ENCODE peak calls at places on chromosome 9, in eight cellular contexts. One of them, this sample, is unnamed. For H3K4me1, the result is how much of the 10 kb centered on the place peaks cover.

GRCh38 chr9:2363138-2363745 is 258.3 kb upstream of the VLDLR start:
- DNase-seq in psoas muscle: no peak
- DNase-seq in uterus: no peak
- DNase-seq in ascending aorta: no peak
- DNase-seq in HCT116: no peak
- DNase-seq in thyroid gland: no peak
- DNase-seq in effector memory CD4-positive, alpha-beta T cell: no peak
- DNase-seq in adrenal gland: no peak
- DNase-seq in this sample: no peak

GRCh38 chr9:81408951-81409350 is 280.4 kb downstream of the TLE1 start:
- DNase-seq in thyroid gland: no peak
- DNase-seq in psoas muscle: no peak
- DNase-seq in ascending aorta: no peak
- DNase-seq in uterus: no peak
- DNase-seq in HCT116: no peak
- DNase-seq in effector memory CD4-positive, alpha-beta T cell: no peak
- DNase-seq in adrenal gland: no peak
- DNase-seq in this sample: no peak

GRCh38 chr9:98087420-98088354 is 31.2 kb downstream of the NANS start:
- DNase-seq in effector memory CD4-positive, alpha-beta T cell: no peak
- DNase-seq in psoas muscle: peak
- DNase-seq in HCT116: no peak
- DNase-seq in uterus: no peak
- DNase-seq in thyroid gland: peak
- DNase-seq in ascending aorta: no peak
- DNase-seq in adrenal gland: no peak
- DNase-seq in this sample: no peak

GRCh38 chr9:127244609-127245601 is 19.7 kb upstream of the GARNL3 start:
- DNase-seq in psoas muscle: peak
- DNase-seq in uterus: peak
- DNase-seq in effector memory CD4-positive, alpha-beta T cell: peak
- DNase-seq in thyroid gland: peak
- DNase-seq in adrenal gland: peak
- DNase-seq in HCT116: no peak
- DNase-seq in ascending aorta: peak
- DNase-seq in this sample: peak

GRCh38 chr9:23050548-23050947 is 603.9 kb downstream of the DMRTA1 start:
- DNase-seq in adrenal gland: no peak
- DNase-seq in uterus: no peak
- DNase-seq in effector memory CD4-positive, alpha-beta T cell: no peak
- DNase-seq in ascending aorta: no peak
- DNase-seq in psoas muscle: no peak
- DNase-seq in HCT116: no peak
- DNase-seq in thyroid gland: no peak
- DNase-seq in this sample: no peak

GRCh38 chr9:18743421-18743820 is 269.5 kb downstream of the ADAMTSL1 start:
- DNase-seq in effector memory CD4-positive, alpha-beta T cell: no peak
- DNase-seq in ascending aorta: no peak
- DNase-seq in thyroid gland: peak
- DNase-seq in psoas muscle: no peak
- DNase-seq in HCT116: no peak
- DNase-seq in adrenal gland: no peak
- DNase-seq in uterus: no peak
- DNase-seq in this sample: no peak

GRCh38 chr9:131776473-131776872 is 36.6 kb upstream of the RAPGEF1 start:
- DNase-seq in effector memory CD4-positive, alpha-beta T cell: no peak
- DNase-seq in thyroid gland: peak
- DNase-seq in psoas muscle: no peak
- DNase-seq in HCT116: peak
- DNase-seq in ascending aorta: no peak
- DNase-seq in uterus: no peak
- DNase-seq in adrenal gland: peak
- DNase-seq in this sample: peak

GRCh38 chr9:4588721-4589120 is 73.4 kb upstream of the PLPP6 start:
- DNase-seq in psoas muscle: no peak
- DNase-seq in adrenal gland: no peak
- DNase-seq in effector memory CD4-positive, alpha-beta T cell: no peak
- DNase-seq in uterus: no peak
- DNase-seq in ascending aorta: no peak
- DNase-seq in thyroid gland: peak
- DNase-seq in HCT116: no peak
- DNase-seq in this sample: no peak

GRCh38 chr9:38039090-38039906 is 29.7 kb downstream of the SHB start:
- DNase-seq in psoas muscle: no peak
- DNase-seq in effector memory CD4-positive, alpha-beta T cell: no peak
- DNase-seq in ascending aorta: no peak
- DNase-seq in uterus: no peak
- DNase-seq in adrenal gland: no peak
- DNase-seq in HCT116: peak
- DNase-seq in thyroid gland: no peak
- DNase-seq in this sample: peak

GRCh38 chr9:38036359-38037084 is 32.5 kb downstream of the SHB start:
- DNase-seq in uterus: no peak
- DNase-seq in thyroid gland: no peak
- DNase-seq in effector memory CD4-positive, alpha-beta T cell: no peak
- DNase-seq in psoas muscle: peak
- DNase-seq in ascending aorta: peak
- DNase-seq in HCT116: no peak
- DNase-seq in adrenal gland: peak
- DNase-seq in this sample: no peak

GRCh38 chr9:38037981-38038306 is 31.1 kb downstream of the SHB start:
- DNase-seq in adrenal gland: no peak
- DNase-seq in thyroid gland: no peak
- DNase-seq in effector memory CD4-positive, alpha-beta T cell: no peak
- DNase-seq in HCT116: no peak
- DNase-seq in psoas muscle: no peak
- DNase-seq in ascending aorta: no peak
- DNase-seq in uterus: no peak
- DNase-seq in this sample: no peak

GRCh38 chr9:38039907-38040682 is 28.9 kb downstream of the SHB start:
- DNase-seq in psoas muscle: no peak
- DNase-seq in ascending aorta: no peak
- DNase-seq in thyroid gland: no peak
- DNase-seq in HCT116: no peak
- DNase-seq in uterus: no peak
- DNase-seq in effector memory CD4-positive, alpha-beta T cell: no peak
- DNase-seq in adrenal gland: no peak
- DNase-seq in this sample: no peak

GRCh38 chr9:38038307-38039089 is 30.5 kb downstream of the SHB start:
- DNase-seq in thyroid gland: no peak
- DNase-seq in ascending aorta: no peak
- DNase-seq in uterus: no peak
- DNase-seq in HCT116: no peak
- DNase-seq in adrenal gland: no peak
- DNase-seq in psoas muscle: no peak
- DNase-seq in effector memory CD4-positive, alpha-beta T cell: no peak
- DNase-seq in this sample: no peak
- H3K4me1 ChIP-seq in thyroid gland: under half
- H3K4me1 ChIP-seq in ascending aorta: under half
- H3K4me1 ChIP-seq in uterus: under half
- H3K4me1 ChIP-seq in HCT116: half or more
- H3K4me1 ChIP-seq in adrenal gland: under half
- H3K4me1 ChIP-seq in psoas muscle: under half
- H3K4me1 ChIP-seq in effector memory CD4-positive, alpha-beta T cell: under half
- H3K4me1 ChIP-seq in this sample: under half

GRCh38 chr9:13274901-13275641 is 4.4 kb downstream of the MPDZ start:
- DNase-seq in ascending aorta: no peak
- DNase-seq in uterus: no peak
- DNase-seq in adrenal gland: no peak
- DNase-seq in thyroid gland: no peak
- DNase-seq in HCT116: no peak
- DNase-seq in psoas muscle: no peak
- DNase-seq in effector memory CD4-positive, alpha-beta T cell: no peak
- DNase-seq in this sample: peak

GRCh38 chr9:13278023-13278367 is 1.5 kb downstream of the MPDZ start:
- DNase-seq in thyroid gland: no peak
- DNase-seq in adrenal gland: no peak
- DNase-seq in uterus: no peak
- DNase-seq in ascending aorta: no peak
- DNase-seq in psoas muscle: no peak
- DNase-seq in HCT116: no peak
- DNase-seq in effector memory CD4-positive, alpha-beta T cell: no peak
- DNase-seq in this sample: no peak

GRCh38 chr9:13281356-13282016 is 2.0 kb upstream of the MPDZ start:
- DNase-seq in thyroid gland: no peak
- DNase-seq in uterus: no peak
- DNase-seq in effector memory CD4-positive, alpha-beta T cell: no peak
- DNase-seq in adrenal gland: no peak
- DNase-seq in psoas muscle: no peak
- DNase-seq in ascending aorta: no peak
- DNase-seq in HCT116: no peak
- DNase-seq in this sample: peak

GRCh38 chr9:13279284-13280162 is at the start of gene MPDZ:
- DNase-seq in adrenal gland: peak
- DNase-seq in psoas muscle: peak
- DNase-seq in uterus: peak
- DNase-seq in thyroid gland: peak
- DNase-seq in ascending aorta: no peak
- DNase-seq in HCT116: no peak
- DNase-seq in effector memory CD4-positive, alpha-beta T cell: no peak
- DNase-seq in this sample: no peak

GRCh38 chr9:13278368-13279246 is 885 bp downstream of the MPDZ start:
- DNase-seq in thyroid gland: peak
- DNase-seq in HCT116: no peak
- DNase-seq in adrenal gland: peak
- DNase-seq in uterus: peak
- DNase-seq in effector memory CD4-positive, alpha-beta T cell: no peak
- DNase-seq in ascending aorta: no peak
- DNase-seq in psoas muscle: peak
- DNase-seq in this sample: peak
- H3K4me1 ChIP-seq in thyroid gland: under half
- H3K4me1 ChIP-seq in HCT116: under half
- H3K4me1 ChIP-seq in adrenal gland: under half
- H3K4me1 ChIP-seq in uterus: under half
- H3K4me1 ChIP-seq in effector memory CD4-positive, alpha-beta T cell: under half
- H3K4me1 ChIP-seq in ascending aorta: under half
- H3K4me1 ChIP-seq in psoas muscle: under half
- H3K4me1 ChIP-seq in this sample: half or more

GRCh38 chr9:122821278-122821952 is 7.0 kb downstream of the PDCL start:
- DNase-seq in thyroid gland: no peak
- DNase-seq in adrenal gland: peak
- DNase-seq in uterus: peak
- DNase-seq in HCT116: no peak
- DNase-seq in psoas muscle: peak
- DNase-seq in effector memory CD4-positive, alpha-beta T cell: no peak
- DNase-seq in ascending aorta: peak
- DNase-seq in this sample: no peak

GRCh38 chr9:122820490-122820845 is 7.9 kb downstream of the PDCL start:
- DNase-seq in HCT116: no peak
- DNase-seq in psoas muscle: no peak
- DNase-seq in thyroid gland: no peak
- DNase-seq in adrenal gland: no peak
- DNase-seq in uterus: no peak
- DNase-seq in effector memory CD4-positive, alpha-beta T cell: no peak
- DNase-seq in ascending aorta: no peak
- DNase-seq in this sample: no peak

GRCh38 chr9:122822056-122822455 is 6.3 kb downstream of the PDCL start:
- DNase-seq in ascending aorta: no peak
- DNase-seq in uterus: no peak
- DNase-seq in adrenal gland: no peak
- DNase-seq in effector memory CD4-positive, alpha-beta T cell: no peak
- DNase-seq in HCT116: no peak
- DNase-seq in psoas muscle: no peak
- DNase-seq in thyroid gland: no peak
- DNase-seq in this sample: no peak

GRCh38 chr9:122819326-122819725 is 9.1 kb downstream of the PDCL start:
- DNase-seq in effector memory CD4-positive, alpha-beta T cell: no peak
- DNase-seq in ascending aorta: no peak
- DNase-seq in HCT116: no peak
- DNase-seq in thyroid gland: no peak
- DNase-seq in adrenal gland: no peak
- DNase-seq in psoas muscle: no peak
- DNase-seq in uterus: no peak
- DNase-seq in this sample: no peak

DNA sequence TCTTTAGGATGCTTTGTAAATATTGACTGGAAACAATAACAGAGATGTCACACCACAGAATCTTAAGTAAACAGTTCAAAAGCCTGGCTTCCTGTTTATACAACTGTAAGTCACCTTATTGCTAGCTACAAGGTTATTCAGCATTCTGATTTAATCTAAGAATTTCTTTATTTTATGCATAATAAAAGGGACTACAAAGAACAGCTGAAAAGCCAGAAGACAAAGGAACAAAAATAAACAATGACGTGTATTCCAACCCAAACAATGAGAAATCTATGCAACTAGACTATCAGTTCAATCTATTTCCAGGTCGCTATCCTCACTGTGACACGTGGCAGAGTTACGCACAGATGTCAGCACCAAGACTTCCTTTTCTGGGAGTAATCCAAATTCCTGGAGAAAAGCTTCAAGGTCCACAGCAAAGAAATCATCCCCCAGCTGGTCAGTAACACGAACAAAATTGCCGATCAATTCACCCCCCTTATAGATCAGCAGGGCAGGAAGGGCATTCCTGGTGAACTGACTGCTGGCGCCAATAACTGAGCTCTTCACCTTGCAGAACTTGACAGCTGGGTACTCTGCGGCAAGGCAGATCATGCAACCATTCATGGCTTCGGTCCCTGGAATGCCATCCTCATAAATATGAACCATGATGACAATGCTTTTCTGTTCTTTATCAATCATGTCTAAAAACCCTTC is 8.4 kb downstream of the PDCL start:
- DNase-seq in effector memory CD4-positive, alpha-beta T cell: no peak
- DNase-seq in adrenal gland: no peak
- DNase-seq in thyroid gland: no peak
- DNase-seq in psoas muscle: no peak
- DNase-seq in uterus: no peak
- DNase-seq in ascending aorta: no peak
- DNase-seq in HCT116: no peak
- DNase-seq in this sample: peak
- H3K4me1 ChIP-seq in effector memory CD4-positive, alpha-beta T cell: under half
- H3K4me1 ChIP-seq in adrenal gland: under half
- H3K4me1 ChIP-seq in thyroid gland: under half
- H3K4me1 ChIP-seq in psoas muscle: under half
- H3K4me1 ChIP-seq in uterus: under half
- H3K4me1 ChIP-seq in ascending aorta: under half
- H3K4me1 ChIP-seq in HCT116: under half
- H3K4me1 ChIP-seq in this sample: under half

DNA sequence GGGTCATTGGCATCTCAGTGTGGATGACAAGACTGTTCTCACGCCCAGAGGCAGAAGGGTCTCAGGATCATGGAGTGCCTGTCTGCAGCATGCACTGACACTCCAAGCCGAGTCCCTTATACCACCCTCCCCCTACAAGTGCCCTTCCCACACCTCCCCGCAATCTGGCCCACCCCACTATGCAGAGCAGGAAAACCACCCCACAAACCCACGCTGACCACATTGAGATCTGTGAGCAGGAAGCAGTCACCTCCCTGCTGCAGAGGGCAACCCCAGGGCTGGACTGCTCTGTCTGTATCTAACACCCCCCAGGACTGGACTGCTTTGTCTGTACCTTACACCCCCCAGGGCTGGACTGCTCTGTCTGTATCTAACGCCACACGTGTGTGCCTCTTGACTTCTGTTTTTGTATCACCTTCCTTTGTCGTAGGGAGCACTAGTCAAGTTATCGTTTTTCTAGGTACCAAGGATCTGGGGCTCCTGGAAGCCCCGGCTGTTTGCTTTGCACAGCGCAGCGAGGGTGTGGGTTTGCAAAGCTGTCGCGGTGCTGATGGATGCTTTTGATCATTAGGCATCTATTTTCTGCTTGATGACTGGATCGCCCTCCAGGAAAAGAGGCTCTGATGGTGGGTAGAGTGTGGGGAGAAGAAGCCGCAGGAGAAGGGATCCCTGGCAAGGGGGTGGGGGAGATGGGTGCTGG is 21.5 kb downstream of the OLFM1 start:
- DNase-seq in thyroid gland: no peak
- DNase-seq in HCT116: no peak
- DNase-seq in adrenal gland: no peak
- DNase-seq in effector memory CD4-positive, alpha-beta T cell: no peak
- DNase-seq in uterus: no peak
- DNase-seq in psoas muscle: no peak
- DNase-seq in ascending aorta: no peak
- DNase-seq in this sample: no peak
- H3K4me1 ChIP-seq in thyroid gland: under half
- H3K4me1 ChIP-seq in HCT116: under half
- H3K4me1 ChIP-seq in adrenal gland: under half
- H3K4me1 ChIP-seq in effector memory CD4-positive, alpha-beta T cell: under half
- H3K4me1 ChIP-seq in uterus: under half
- H3K4me1 ChIP-seq in psoas muscle: under half
- H3K4me1 ChIP-seq in ascending aorta: under half
- H3K4me1 ChIP-seq in this sample: under half

This sample was measured in HAP-1.